ENCODE peak calls at places on chromosomes 11 and 22, in six cellular contexts. W is HCT116, P is brain microvascular endothelial cell, H is body of pancreas, R is IMR-90, K is breast epithelium. O is an unnamed sample.

GRCh38 chr11:92846542-92847125 is 122.8 kb upstream of the MTNR1B start:
- DNase-seq in W (no peak), P (no peak), H (no peak), R (peak; percentile 31), K (no peak), O (no peak)

GRCh38 chr22:49415219-49415951 is 412.3 kb downstream of the BRD1 start:
- DNase-seq in W (no peak), P (no peak), H (no peak), R (no peak), K (no peak), O (no peak)

GRCh38 chr22:23113067-23113846 is 28.5 kb downstream of the RSPH14 start:
- DNase-seq in W (no peak), P (no peak), H (peak; percentile 21), R (peak; percentile 54), K (no peak), O (no peak)

GRCh38 chr11:57224126-57224525 is 12.9 kb downstream of the APLNR start:
- DNase-seq in W (no peak), P (no peak), H (no peak), R (no peak), K (no peak), O (no peak)

GRCh38 chr22:22458387-22458786 is 50.2 kb downstream of the ZNF280B start:
- DNase-seq in W (no peak), P (no peak), H (no peak), R (no peak), K (no peak), O (no peak)

GRCh38 chr22:31122532-31123291 is at the start of gene INPP5J:
- DNase-seq in W (peak; percentile 44), P (peak; percentile 45), H (peak; percentile 82), R (peak; percentile 50), K (peak; percentile 43), O (peak; percentile 70)

GRCh38 chr11:112166561-112166960 is 611 bp upstream of the TEX12 start:
- DNase-seq in W (no peak), P (no peak), H (no peak), R (no peak), K (no peak), O (no peak)

GRCh38 chr22:20887375-20887774 is 28.6 kb downstream of the SNAP29 start:
- DNase-seq in W (no peak), P (no peak), H (no peak), R (peak; percentile 49), K (no peak), O (no peak)

GRCh38 chr11:97140885-97141494 is 751.2 kb downstream of the JRKL start:
- DNase-seq in W (no peak), P (no peak), H (no peak), R (no peak), K (no peak), O (no peak)

GRCh38 chr11:28010001-28010400 is 98.0 kb downstream of the KIF18A start:
- DNase-seq in W (no peak), P (no peak), H (no peak), R (no peak), K (no peak), O (no peak)

GRCh38 chr11:70333206-70333605 is 62.7 kb downstream of the PPFIA1 start:
- DNase-seq in W (no peak), P (no peak), H (no peak), R (peak; percentile 97), K (no peak), O (no peak)

GRCh38 chr22:46796566-46797195 is 34.2 kb downstream of the TBC1D22A start:
- DNase-seq in W (no peak), P (no peak), H (no peak), R (no peak), K (no peak), O (no peak)

GRCh38 chr22:48234011-48234410 is 1471.6 kb downstream of the TBC1D22A start:
- DNase-seq in W (no peak), P (no peak), H (no peak), R (no peak), K (no peak), O (no peak)

GRCh38 chr11:876550-876949 is 33.9 kb downstream of the TSPAN4 start:
- DNase-seq in W (no peak), P (no peak), H (peak; percentile 85), R (peak; percentile 6), K (no peak), O (no peak)

DNA sequence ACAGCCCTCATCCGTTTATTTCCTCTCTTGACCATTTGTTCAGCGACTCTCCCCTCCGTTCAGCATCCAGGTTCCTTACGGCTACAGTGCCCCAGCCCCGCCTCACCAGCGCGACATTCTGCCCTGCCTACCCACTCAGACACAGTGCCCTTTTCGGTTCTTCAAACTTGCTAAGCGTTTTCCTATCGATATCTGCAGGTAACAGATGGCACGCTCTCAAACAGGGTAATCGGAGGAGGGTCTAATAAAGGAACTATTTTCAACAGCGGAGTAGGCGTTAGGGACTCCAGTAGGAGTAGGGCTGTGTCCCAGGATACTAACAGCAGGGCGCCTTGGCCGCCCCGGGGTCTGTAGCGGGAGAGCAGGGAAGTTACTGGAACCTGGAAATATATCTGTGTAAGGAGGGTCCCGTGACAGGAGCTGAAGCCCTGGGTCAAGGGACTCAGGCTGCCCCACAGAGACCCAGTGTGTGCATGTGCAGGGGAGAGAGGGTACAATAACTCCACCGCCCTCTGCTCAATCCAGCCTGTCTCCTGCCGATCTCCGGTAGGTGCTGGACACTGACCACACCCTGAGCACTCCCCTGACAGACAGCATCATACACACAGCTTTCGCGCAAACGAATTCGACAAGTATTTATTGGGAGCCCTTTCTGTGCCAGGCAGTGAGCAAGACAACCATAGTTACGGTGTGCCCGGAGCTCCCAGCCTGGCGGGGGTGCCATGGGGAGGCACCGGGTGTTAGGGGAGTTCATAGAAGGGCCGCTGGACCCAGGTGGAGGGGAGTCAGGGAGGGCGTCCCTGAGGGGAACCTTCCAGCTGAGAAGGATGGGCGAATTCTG is 2.1 kb downstream of the KLHL35 start:
- DNase-seq in W (no peak), P (no peak), H (no peak), R (no peak), K (no peak), O (no peak)
- H3K4me3 ChIP-seq in W (peak overlapping the region; percentile 40), P (peak overlapping the region; percentile 30), H (no peak overlapping the region), R (peak overlapping the region; percentile 40), K (peak overlapping the region; percentile 53), O (no peak overlapping the region)

DNA sequence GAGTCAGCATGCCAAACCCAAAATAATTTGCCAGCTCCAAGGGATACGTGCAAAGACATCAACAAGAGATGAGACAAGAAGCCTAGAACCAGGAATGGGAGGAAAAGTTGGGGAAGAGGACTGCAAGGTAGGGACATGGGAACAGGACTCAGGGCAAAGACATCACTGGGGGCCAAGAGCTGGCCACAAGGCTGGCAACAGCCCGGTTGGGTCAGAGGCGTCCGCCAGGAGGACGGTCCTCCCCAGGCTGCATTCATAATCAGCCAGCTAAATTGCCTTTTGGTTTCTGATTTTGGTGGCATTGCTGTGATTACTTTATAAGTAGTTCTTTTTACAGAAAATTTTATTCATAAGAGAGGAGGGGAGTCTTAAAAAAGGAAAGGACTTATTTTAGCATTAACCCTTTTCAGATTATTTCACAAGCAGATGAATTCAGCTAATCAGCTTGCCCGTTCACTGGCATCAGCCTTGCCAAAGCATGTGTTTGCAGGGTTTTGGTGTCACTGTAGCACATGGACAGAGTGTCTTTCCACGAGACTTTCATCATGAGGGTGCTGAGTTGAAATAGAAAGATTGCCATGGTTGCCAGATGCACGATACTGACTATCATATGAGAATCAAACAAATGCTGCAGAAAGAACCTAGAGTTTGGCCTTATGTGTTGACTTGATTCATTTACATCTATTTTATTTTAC is 23.2 kb upstream of the NAV2 start:
- DNase-seq in W (no peak), P (no peak), H (no peak), R (no peak), K (no peak), O (no peak)
- H3K27ac ChIP-seq in W (no peak overlapping the region), P (no peak overlapping the region), H (no peak overlapping the region), R (no peak overlapping the region), K (no peak overlapping the region), O (no peak overlapping the region)

DNA sequence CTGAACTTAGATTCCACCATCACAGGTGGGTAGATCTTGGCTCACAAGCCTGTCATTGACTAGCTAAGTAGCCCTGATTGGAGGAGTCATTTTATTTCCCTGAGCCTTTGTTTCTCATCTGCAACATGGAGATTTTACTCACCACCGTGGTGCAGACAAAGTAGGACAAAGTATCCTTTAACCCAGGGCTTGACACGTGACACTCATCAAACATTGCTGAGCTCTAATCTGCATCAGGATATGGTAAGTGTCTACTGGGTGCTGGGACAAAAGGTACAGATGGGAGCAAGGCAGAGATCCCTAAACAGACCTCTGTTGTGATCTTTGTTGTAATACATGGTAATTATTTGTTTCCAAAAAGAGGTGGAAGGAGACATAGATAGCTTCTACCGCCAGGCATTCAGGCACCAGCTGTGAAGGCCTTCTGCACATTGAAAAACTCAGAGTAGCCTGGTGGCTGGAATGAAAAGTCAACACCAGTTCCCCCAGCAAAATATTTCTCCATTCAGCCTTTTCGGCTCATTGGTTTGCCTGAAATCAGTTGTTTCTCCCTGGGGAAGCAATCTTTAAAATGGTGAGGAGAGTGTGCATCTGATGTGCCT is 18.3 kb upstream of the MICAL2 start:
- DNase-seq in W (no peak), P (no peak), H (no peak), R (no peak), K (no peak), O (no peak)
- TF ChIP-seq CTCF in W (no peak), P (peak; percentile 25), H (no peak), R (peak; percentile 18), K (no peak), O (no peak)

GRCh38 chr11:117774553-117774952 is 22.5 kb downstream of the DSCAML1 start:
- DNase-seq in W (no peak), P (no peak), H (no peak), R (no peak), K (no peak), O (no peak)
- H3K4me3 ChIP-seq in W (no peak overlapping the region), P (no peak overlapping the region), H (no peak overlapping the region), R (no peak overlapping the region), K (no peak overlapping the region), O (no peak overlapping the region)

DNA sequence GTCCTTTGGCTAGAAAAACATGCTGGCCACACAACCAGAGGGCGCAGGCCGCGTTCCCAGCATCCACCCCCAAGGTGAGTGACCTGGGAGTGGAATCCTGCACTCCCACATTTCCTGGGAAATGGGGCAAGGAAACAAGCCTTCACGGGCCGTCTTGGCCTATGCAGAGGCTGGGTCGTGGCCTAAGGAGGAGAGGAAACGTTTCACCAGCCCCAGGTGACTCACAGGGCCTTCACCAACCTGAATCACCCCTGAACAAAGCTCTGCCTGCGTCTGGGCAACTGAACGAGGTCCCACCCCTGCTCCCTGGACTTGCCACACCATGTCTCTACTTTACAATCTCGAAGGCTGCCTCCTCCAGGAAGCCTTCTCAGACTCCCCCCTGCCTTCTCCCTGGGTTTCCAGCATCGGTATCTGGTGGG is 13.2 kb downstream of the MYH9 start:
- DNase-seq in W (peak; percentile 80), P (no peak), H (no peak), R (peak; percentile 77), K (no peak), O (no peak)
- H3K27ac ChIP-seq in W (peak overlapping the region; percentile 64), P (peak overlapping the region; percentile 21), H (peak overlapping the region; percentile 95), R (peak overlapping the region; percentile 3), K (peak overlapping the region; percentile 95), O (no peak overlapping the region)